ENCODE peak calls at places on chromosomes 3 and 15, in seven cellular contexts. One of them, this sample, is unnamed. For H3K4me1, the result is how much of the 10 kb centered on the place peaks cover.

GRCh38 chr3:100540791-100541334 is 48.4 kb downstream of the TMEM45A start:
- DNase-seq in mammary epithelial cell: no peak
- DNase-seq in adrenal gland: no peak
- DNase-seq in ovary: no peak
- DNase-seq in psoas muscle: no peak
- DNase-seq in colonic mucosa: no peak
- DNase-seq in prostate gland: no peak
- DNase-seq in this sample: no peak

GRCh38 chr15:80455051-80455648 is 51.0 kb downstream of the ARNT2 start:
- DNase-seq in mammary epithelial cell: peak
- DNase-seq in adrenal gland: no peak
- DNase-seq in ovary: no peak
- DNase-seq in psoas muscle: no peak
- DNase-seq in colonic mucosa: no peak
- DNase-seq in prostate gland: no peak
- DNase-seq in this sample: no peak

GRCh38 chr3:170907519-170908234 is 760 bp downstream of the EIF5A2 start:
- DNase-seq in mammary epithelial cell: peak
- DNase-seq in adrenal gland: no peak
- DNase-seq in ovary: peak
- DNase-seq in psoas muscle: no peak
- DNase-seq in colonic mucosa: no peak
- DNase-seq in prostate gland: no peak
- DNase-seq in this sample: peak

GRCh38 chr3:187025656-187026320 is 95.5 kb downstream of the ST6GAL1 start:
- DNase-seq in mammary epithelial cell: no peak
- DNase-seq in adrenal gland: no peak
- DNase-seq in ovary: no peak
- DNase-seq in psoas muscle: no peak
- DNase-seq in colonic mucosa: no peak
- DNase-seq in prostate gland: no peak
- DNase-seq in this sample: no peak

GRCh38 chr3:115961390-115961789 is 338.1 kb downstream of the GAP43 start:
- DNase-seq in mammary epithelial cell: peak
- DNase-seq in adrenal gland: peak
- DNase-seq in ovary: no peak
- DNase-seq in psoas muscle: no peak
- DNase-seq in colonic mucosa: no peak
- DNase-seq in prostate gland: no peak
- DNase-seq in this sample: no peak

GRCh38 chr3:144773344-144773743 is 801.7 kb downstream of the DIPK2A start:
- DNase-seq in mammary epithelial cell: no peak
- DNase-seq in adrenal gland: no peak
- DNase-seq in ovary: no peak
- DNase-seq in psoas muscle: no peak
- DNase-seq in colonic mucosa: no peak
- DNase-seq in prostate gland: no peak
- DNase-seq in this sample: no peak

GRCh38 chr3:16146015-16146730 is 28.3 kb upstream of the GALNT15 start:
- DNase-seq in mammary epithelial cell: peak
- DNase-seq in adrenal gland: no peak
- DNase-seq in ovary: no peak
- DNase-seq in psoas muscle: no peak
- DNase-seq in colonic mucosa: no peak
- DNase-seq in prostate gland: no peak
- DNase-seq in this sample: no peak

GRCh38 chr3:165669967-165670366 is 167.3 kb downstream of the BCHE start:
- DNase-seq in mammary epithelial cell: no peak
- DNase-seq in adrenal gland: no peak
- DNase-seq in ovary: no peak
- DNase-seq in psoas muscle: no peak
- DNase-seq in colonic mucosa: no peak
- DNase-seq in prostate gland: no peak
- DNase-seq in this sample: no peak

GRCh38 chr15:70792171-70792573 is 28.8 kb upstream of the UACA start:
- DNase-seq in mammary epithelial cell: peak
- DNase-seq in adrenal gland: no peak
- DNase-seq in ovary: no peak
- DNase-seq in psoas muscle: no peak
- DNase-seq in colonic mucosa: no peak
- DNase-seq in prostate gland: no peak
- DNase-seq in this sample: peak

GRCh38 chr15:57510647-57511046 is 81.1 kb upstream of the MYZAP start:
- DNase-seq in mammary epithelial cell: no peak
- DNase-seq in adrenal gland: no peak
- DNase-seq in ovary: no peak
- DNase-seq in psoas muscle: no peak
- DNase-seq in colonic mucosa: peak
- DNase-seq in prostate gland: peak
- DNase-seq in this sample: peak

GRCh38 chr3:122427857-122428471 is 12.1 kb upstream of the WDR5B start:
- DNase-seq in mammary epithelial cell: peak
- DNase-seq in adrenal gland: no peak
- DNase-seq in ovary: no peak
- DNase-seq in psoas muscle: no peak
- DNase-seq in colonic mucosa: no peak
- DNase-seq in prostate gland: no peak
- DNase-seq in this sample: no peak

GRCh38 chr3:193573403-193573802 is 18.7 kb upstream of the ATP13A4 start:
- DNase-seq in mammary epithelial cell: no peak
- DNase-seq in adrenal gland: no peak
- DNase-seq in ovary: no peak
- DNase-seq in psoas muscle: no peak
- DNase-seq in colonic mucosa: no peak
- DNase-seq in prostate gland: no peak
- DNase-seq in this sample: peak

GRCh38 chr3:193569119-193569518 is 14.4 kb upstream of the ATP13A4 start:
- DNase-seq in mammary epithelial cell: no peak
- DNase-seq in adrenal gland: no peak
- DNase-seq in ovary: no peak
- DNase-seq in psoas muscle: no peak
- DNase-seq in colonic mucosa: no peak
- DNase-seq in prostate gland: no peak
- DNase-seq in this sample: no peak

GRCh38 chr3:193574488-193575072 is 18.4 kb upstream of the OPA1 start:
- DNase-seq in mammary epithelial cell: no peak
- DNase-seq in adrenal gland: no peak
- DNase-seq in ovary: no peak
- DNase-seq in psoas muscle: no peak
- DNase-seq in colonic mucosa: no peak
- DNase-seq in prostate gland: no peak
- DNase-seq in this sample: no peak

DNA sequence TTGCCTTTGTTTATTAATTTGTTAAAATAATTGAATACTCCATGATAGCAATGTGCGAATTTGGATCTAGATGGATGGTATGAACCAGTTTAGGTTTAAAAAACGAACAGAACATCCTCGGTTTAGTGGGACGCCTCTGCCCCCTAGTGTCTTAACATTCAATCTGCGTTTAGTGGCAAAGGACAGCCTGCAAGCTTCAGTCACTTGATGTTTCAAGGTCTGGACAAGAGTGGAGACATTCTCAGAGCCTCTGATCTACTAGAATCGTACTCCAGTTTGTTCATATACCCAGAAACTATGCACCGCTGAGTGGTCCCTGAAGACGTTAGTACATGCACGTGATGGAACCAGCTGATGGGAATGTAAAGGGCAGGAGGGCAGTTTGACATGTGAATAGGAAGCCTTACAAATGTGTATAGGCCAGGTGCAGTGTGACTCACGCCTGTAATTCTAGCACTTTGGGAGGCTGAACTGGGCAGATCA is 17.8 kb upstream of the ATP13A4 start:
- DNase-seq in mammary epithelial cell: peak
- DNase-seq in adrenal gland: peak
- DNase-seq in ovary: peak
- DNase-seq in psoas muscle: peak
- DNase-seq in colonic mucosa: peak
- DNase-seq in prostate gland: peak
- DNase-seq in this sample: peak
- H3K4me1 ChIP-seq in mammary epithelial cell: under half
- H3K4me1 ChIP-seq in adrenal gland: under half
- H3K4me1 ChIP-seq in ovary: under half
- H3K4me1 ChIP-seq in psoas muscle: under half
- H3K4me1 ChIP-seq in colonic mucosa: under half
- H3K4me1 ChIP-seq in prostate gland: under half
- H3K4me1 ChIP-seq in this sample: under half

GRCh38 chr15:69723404-69724097 is 270.9 kb downstream of the RPLP1 start:
- DNase-seq in mammary epithelial cell: no peak
- DNase-seq in adrenal gland: no peak
- DNase-seq in ovary: no peak
- DNase-seq in psoas muscle: peak
- DNase-seq in colonic mucosa: no peak
- DNase-seq in prostate gland: peak
- DNase-seq in this sample: peak
- H3K4me1 ChIP-seq in mammary epithelial cell: under half
- H3K4me1 ChIP-seq in adrenal gland: under half
- H3K4me1 ChIP-seq in ovary: under half
- H3K4me1 ChIP-seq in psoas muscle: under half
- H3K4me1 ChIP-seq in colonic mucosa: under half
- H3K4me1 ChIP-seq in prostate gland: under half
- H3K4me1 ChIP-seq in this sample: under half

DNA sequence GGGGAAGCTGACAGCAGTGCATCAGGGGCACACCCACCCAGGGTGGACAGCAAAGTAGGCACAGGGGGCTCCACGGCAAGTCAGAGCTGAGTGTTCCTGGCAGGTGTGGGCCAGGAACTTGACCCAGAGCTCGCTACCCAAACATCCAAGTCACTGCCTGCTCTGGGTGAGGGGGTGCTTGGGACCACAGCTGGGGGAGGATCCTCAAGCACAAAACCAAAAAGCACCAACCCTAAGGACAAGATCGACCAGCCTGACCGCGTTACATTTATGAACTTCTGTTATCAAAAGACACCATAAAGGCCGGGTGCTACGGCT is 101.2 kb downstream of the CHSY1 start:
- DNase-seq in mammary epithelial cell: no peak
- DNase-seq in adrenal gland: no peak
- DNase-seq in ovary: no peak
- DNase-seq in psoas muscle: no peak
- DNase-seq in colonic mucosa: no peak
- DNase-seq in prostate gland: no peak
- DNase-seq in this sample: no peak
- H3K4me1 ChIP-seq in mammary epithelial cell: under half
- H3K4me1 ChIP-seq in adrenal gland: under half
- H3K4me1 ChIP-seq in ovary: under half
- H3K4me1 ChIP-seq in psoas muscle: under half
- H3K4me1 ChIP-seq in colonic mucosa: under half
- H3K4me1 ChIP-seq in prostate gland: under half
- H3K4me1 ChIP-seq in this sample: under half

DNA sequence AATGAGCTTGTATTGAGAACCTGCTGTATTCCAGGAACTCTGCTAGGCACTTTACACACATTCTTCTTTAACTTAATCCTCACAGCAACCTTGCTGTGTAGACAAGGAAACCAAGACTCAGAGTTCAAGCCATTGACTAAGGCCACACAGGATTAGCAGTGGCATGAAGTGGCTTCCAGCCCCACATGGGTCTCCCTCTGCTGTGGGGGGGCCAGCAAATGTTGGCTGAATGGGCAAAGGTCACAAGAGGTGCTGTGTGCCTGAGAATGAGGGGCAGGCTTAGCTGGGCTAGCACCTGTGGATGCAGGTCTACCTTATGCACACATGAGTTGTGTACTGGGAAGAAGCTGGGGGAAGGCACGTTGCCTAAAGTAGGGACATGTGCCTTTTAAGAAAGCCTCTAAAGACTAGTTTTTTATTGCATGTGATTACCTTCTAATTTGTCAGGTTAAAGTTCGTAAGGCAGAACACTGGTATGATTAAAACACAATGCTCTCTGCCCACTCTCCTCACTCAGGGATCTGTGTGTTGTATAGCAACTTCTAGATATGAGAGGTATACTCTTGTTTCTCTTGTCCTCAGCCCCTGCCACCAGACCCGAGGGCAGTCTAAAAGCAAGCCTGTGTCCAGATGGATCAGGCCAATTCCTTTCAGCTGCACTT is 10.9 kb downstream of the BAHD1 start:
- DNase-seq in mammary epithelial cell: no peak
- DNase-seq in adrenal gland: no peak
- DNase-seq in ovary: no peak
- DNase-seq in psoas muscle: no peak
- DNase-seq in colonic mucosa: no peak
- DNase-seq in prostate gland: no peak
- DNase-seq in this sample: no peak
- H3K4me1 ChIP-seq in mammary epithelial cell: under half
- H3K4me1 ChIP-seq in adrenal gland: under half
- H3K4me1 ChIP-seq in ovary: under half
- H3K4me1 ChIP-seq in psoas muscle: under half
- H3K4me1 ChIP-seq in colonic mucosa: under half
- H3K4me1 ChIP-seq in prostate gland: under half
- H3K4me1 ChIP-seq in this sample: under half

DNA sequence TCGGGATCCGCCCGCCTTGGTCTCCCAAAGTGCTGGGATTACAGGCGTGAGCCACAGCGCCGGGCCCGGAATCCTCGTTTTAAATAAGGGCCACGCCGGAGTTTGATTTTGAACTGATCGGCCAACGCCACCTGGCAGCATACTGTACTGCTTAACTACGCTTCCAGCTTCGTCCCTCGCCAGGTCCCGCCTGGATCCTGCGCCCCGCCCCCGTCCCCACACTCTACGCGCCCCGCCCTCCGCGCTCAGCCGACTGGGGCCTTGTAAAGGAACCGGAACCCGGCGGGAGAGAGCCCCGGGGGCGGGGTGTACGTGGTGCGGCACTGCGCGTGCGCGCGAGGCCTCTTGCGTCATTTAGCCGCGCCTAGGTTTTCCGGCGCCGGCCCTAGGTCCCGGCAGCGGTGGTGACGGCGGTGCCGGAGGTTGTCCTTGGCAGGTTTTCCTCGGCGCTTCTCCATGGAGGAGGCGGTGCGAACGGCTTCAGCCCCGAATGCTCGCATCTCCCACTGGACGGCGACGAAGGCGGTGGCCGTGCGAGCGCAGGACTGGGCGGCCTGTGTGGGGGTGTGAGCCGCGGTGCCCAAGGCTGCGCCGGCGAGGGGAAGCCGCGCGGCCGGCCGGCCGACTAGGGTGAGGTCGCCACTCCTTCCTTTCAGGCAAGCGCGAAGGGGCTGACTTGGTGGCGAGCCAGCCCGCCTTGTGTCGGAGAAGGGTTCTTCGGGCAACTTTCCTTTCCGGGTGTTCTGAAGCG is at the start of gene NIPA2:
- DNase-seq in mammary epithelial cell: peak
- DNase-seq in adrenal gland: peak
- DNase-seq in ovary: peak
- DNase-seq in psoas muscle: peak
- DNase-seq in colonic mucosa: peak
- DNase-seq in prostate gland: peak
- DNase-seq in this sample: peak
- H3K4me1 ChIP-seq in mammary epithelial cell: under half
- H3K4me1 ChIP-seq in adrenal gland: under half
- H3K4me1 ChIP-seq in ovary: under half
- H3K4me1 ChIP-seq in psoas muscle: under half
- H3K4me1 ChIP-seq in colonic mucosa: under half
- H3K4me1 ChIP-seq in prostate gland: under half
- H3K4me1 ChIP-seq in this sample: under half